ENCODE peak calls at places on chromosomes 3 and 15, in ten cellular contexts. C is lung, E is upper lobe of right lung, F is IMR-90, S is fibroblast of lung, J is stomach, X is thoracic aorta, A is psoas muscle, G is neural progenitor cell, I is heart right ventricle. Q is an unnamed sample.
A peak's percentile ranks its signal among the peaks of the same experiment; 100 is the strongest.

GRCh38 chr3:52345521-52346110 is 29.5 kb downstream of the DNAH1 start:
- DNase-seq in C (no peak), X (no peak), G (no peak), A (no peak), J (no peak), I (no peak), F (peak; percentile 21), S (peak; percentile 41), E (no peak), Q (no peak)

GRCh38 chr3:2172561-2173171 is 74.0 kb downstream of the CNTN4 start:
- DNase-seq in A (no peak), G (no peak), I (no peak), E (no peak), J (no peak), X (no peak), C (no peak), S (no peak), F (no peak), Q (no peak)

GRCh38 chr3:133376805-133377204 is 23.1 kb upstream of the BFSP2 start:
- DNase-seq in X (no peak), I (no peak), C (no peak), G (no peak), E (no peak), F (no peak), A (no peak), J (no peak), S (peak; percentile 7), Q (no peak)

GRCh38 chr15:99668533-99669182 is 64.6 kb downstream of the LYSMD4 start:
- DNase-seq in A (no peak), J (no peak), G (no peak), I (no peak), E (no peak), F (no peak), X (no peak), S (no peak), C (no peak), Q (no peak)

GRCh38 chr3:98901032-98901464 is 447 bp downstream of the DCBLD2 start:
- DNase-seq in X (no peak), J (peak; percentile 40), S (peak; percentile 53), I (peak; percentile 49), C (peak; percentile 53), A (peak; percentile 44), G (peak; percentile 80), F (peak; percentile 47), E (peak; percentile 84), Q (peak; percentile 13)

GRCh38 chr3:98557324-98558010 is 25.7 kb downstream of the GPR15 start:
- DNase-seq in J (no peak), S (no peak), I (no peak), G (no peak), A (no peak), X (no peak), E (no peak), C (no peak), F (no peak), Q (no peak)

GRCh38 chr15:39009740-39010139 is 445.1 kb upstream of the RASGRP1 start:
- DNase-seq in E (no peak), C (no peak), I (no peak), F (no peak), J (no peak), G (no peak), X (no peak), S (no peak), A (no peak), Q (no peak)

GRCh38 chr15:25689592-25689991 is 173.5 kb downstream of the ATP10A start:
- DNase-seq in S (no peak), X (no peak), F (no peak), C (no peak), A (no peak), G (peak; percentile 55), E (peak; percentile 60), I (no peak), J (no peak), Q (no peak)

GRCh38 chr15:98286200-98286599 is 325.7 kb downstream of the ARRDC4 start:
- DNase-seq in S (no peak), G (no peak), A (no peak), C (no peak), X (no peak), I (no peak), E (no peak), F (no peak), J (no peak), Q (no peak)

GRCh38 chr3:46812237-46812791 is 50.9 kb downstream of the MYL3 start:
- DNase-seq in G (peak; percentile 89), E (peak; percentile 87), J (peak; percentile 77), X (peak; percentile 35), C (peak; percentile 72), F (peak; percentile 29), I (peak; percentile 44), S (peak; percentile 41), A (peak; percentile 81), Q (peak; percentile 73)

GRCh38 chr3:161415506-161416231 is 44.4 kb upstream of the SPTSSB start:
- DNase-seq in G (no peak), E (no peak), F (peak; percentile 85), C (no peak), A (no peak), X (no peak), S (peak; percentile 87), I (peak; percentile 52), J (peak; percentile 35), Q (no peak)

GRCh38 chr15:70152070-70152480 is 54.4 kb upstream of the TLE3 start:
- DNase-seq in A (no peak), F (peak; percentile 18), E (no peak), I (no peak), X (no peak), C (no peak), J (peak; percentile 75), S (no peak), G (no peak), Q (no peak)

GRCh38 chr3:127809211-127809610 is 13.1 kb downstream of the MGLL start:
- DNase-seq in X (no peak), C (no peak), S (no peak), F (no peak), E (no peak), J (no peak), G (no peak), I (no peak), A (no peak), Q (no peak)

GRCh38 chr15:60179786-60180391 is 175.8 kb downstream of the FOXB1 start:
- DNase-seq in I (no peak), C (no peak), E (no peak), F (peak; percentile 61), X (no peak), G (peak; percentile 62), S (peak; percentile 73), J (no peak), A (no peak), Q (no peak)

GRCh38 chr3:9247361-9248231 is 1.9 kb downstream of the SRGAP3 start:
- DNase-seq in X (no peak), S (no peak), F (no peak), J (peak; percentile 51), I (no peak), E (no peak), A (no peak), C (no peak), G (peak; percentile 32), Q (no peak)

GRCh38 chr3:129386984-129387383 is 41.5 kb downstream of the EFCAB12 start:
- DNase-seq in C (no peak), A (no peak), I (no peak), X (no peak), E (no peak), F (no peak), S (no peak), J (no peak), G (no peak), Q (no peak)

GRCh38 chr3:187967982-187968381 is 186.0 kb upstream of the LPP start:
- DNase-seq in J (no peak), E (no peak), C (no peak), X (no peak), G (no peak), S (no peak), A (no peak), I (no peak), F (peak; percentile 45), Q (no peak)
- H3K4me1 ChIP-seq in J (no peaks in the 10 kb centered on the region), E (peaks cover 21% of the 10 kb centered on the region), C (no peaks in the 10 kb centered on the region), X (no peaks in the 10 kb centered on the region), G (no peaks in the 10 kb centered on the region), S (peaks cover 5% of the 10 kb centered on the region), A (peaks cover 25% of the 10 kb centered on the region), I (peaks cover 8% of the 10 kb centered on the region), F (peaks cover 6% of the 10 kb centered on the region), Q (peaks cover 7% of the 10 kb centered on the region)

GRCh38 chr3:58617338-58617761 is 40.2 kb upstream of the FAM107A start:
- DNase-seq in I (no peak), S (peak; percentile 92), J (peak; percentile 31), E (no peak), F (peak; percentile 18), X (no peak), G (peak; percentile 26), C (no peak), A (peak; percentile 42), Q (no peak)
- H3K27ac ChIP-seq in I (no peak overlapping the region), S (no peak overlapping the region), J (peak overlapping the region; percentile 75), E (no peak overlapping the region), F (peak overlapping the region; percentile 69), X (no peak overlapping the region), G (no peak overlapping the region), C (no peak overlapping the region), A (no peak overlapping the region), Q (no peak overlapping the region)

GRCh38 chr3:5112043-5112442 is 10.0 kb upstream of the ARL8B start:
- DNase-seq in F (no peak), G (no peak), S (no peak), E (no peak), X (no peak), J (no peak), C (no peak), I (no peak), A (no peak), Q (no peak)

GRCh38 chr3:5105050-5105449 is 17.0 kb upstream of the ARL8B start:
- DNase-seq in A (no peak), X (no peak), J (no peak), S (no peak), G (no peak), C (no peak), E (no peak), I (no peak), F (no peak), Q (no peak)

GRCh38 chr3:5115506-5116162 is 6.5 kb upstream of the ARL8B start:
- DNase-seq in I (no peak), F (peak; percentile 15), J (no peak), A (no peak), S (peak; percentile 49), X (no peak), E (no peak), C (no peak), G (no peak), Q (no peak)

GRCh38 chr3:5110307-5110706 is 11.8 kb upstream of the ARL8B start:
- DNase-seq in C (no peak), X (no peak), G (no peak), S (no peak), J (no peak), I (no peak), E (no peak), A (no peak), F (no peak), Q (no peak)
- H3K4me3 ChIP-seq in C (no peak overlapping the region), X (no peak overlapping the region), G (no peak overlapping the region), S (no peak overlapping the region), J (no peak overlapping the region), I (no peak overlapping the region), E (no peak overlapping the region), A (no peak overlapping the region), F (no peak overlapping the region), Q (no peak overlapping the region)

DNA sequence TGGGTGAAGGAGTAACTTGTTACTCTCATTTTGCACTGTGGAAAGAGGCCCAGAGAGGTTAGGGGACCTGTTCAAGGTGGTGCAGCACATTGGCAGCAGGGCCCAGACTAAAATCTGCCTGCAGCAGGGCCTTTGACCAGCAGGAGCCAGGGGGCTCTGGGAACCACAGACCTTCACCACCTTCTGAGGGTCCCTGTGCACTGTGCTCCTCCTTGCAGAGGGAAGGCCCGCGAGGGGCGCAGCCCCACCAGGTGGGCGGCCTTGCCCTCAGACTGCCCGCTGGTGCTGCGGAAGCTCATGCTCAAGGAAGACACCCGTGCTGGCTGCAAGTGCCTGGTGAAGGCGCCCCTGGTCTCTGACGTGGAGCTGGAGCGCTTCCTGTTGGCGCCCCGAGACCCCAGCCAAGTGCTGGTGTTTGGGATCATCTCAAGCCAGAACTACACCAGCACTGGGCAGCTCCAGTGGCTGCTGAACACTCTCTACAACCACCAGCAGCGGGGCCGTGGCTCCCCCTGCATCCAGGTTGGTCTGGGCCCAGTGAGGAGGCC is 61.5 kb upstream of the FGD5 start:
- DNase-seq in J (no peak), F (no peak), A (no peak), E (no peak), C (no peak), I (no peak), S (no peak), X (no peak), G (no peak), Q (no peak)
- H3K4me1 ChIP-seq in J (no peaks in the 10 kb centered on the region), F (no peaks in the 10 kb centered on the region), A (no peaks in the 10 kb centered on the region), E (no peaks in the 10 kb centered on the region), C (peaks cover 2% of the 10 kb centered on the region), I (no peaks in the 10 kb centered on the region), S (no peaks in the 10 kb centered on the region), X (no peaks in the 10 kb centered on the region), G (no peaks in the 10 kb centered on the region), Q (no peaks in the 10 kb centered on the region)